ENCODE peak calls at places on chromosomes 7 and 10, in ten cellular contexts. R is ureter; V is IMR-90; M is GF-D8; D is HL-60; T is Right ventricle myocardium superior; L is effector memory CD4-positive, alpha-beta T cell; O is NCI-H2029; P is activated CD8-positive, alpha-beta memory T cell treated with anti-CD3 and anti-CD28 coated beads, Interleukin-2, amount 50 U/mL, for 4 hours; Z is hypothalamus. W is an unnamed sample.

GRCh38 chr10:110850990-110851389 is 20.7 kb upstream of the PDCD4 start:
- DNase-seq in P (peak), D (no peak), V (no peak), T (no peak), M (peak), Z (no peak), R (no peak), O (no peak), L (no peak), W (no peak)

GRCh38 chr10:131202964-131203363 is 108.6 kb downstream of the TCERG1L start:
- DNase-seq in L (no peak), O (no peak), V (no peak), D (no peak), R (no peak), Z (no peak), P (no peak), M (no peak), T (no peak), W (no peak)

GRCh38 chr10:49628599-49628998 is 14.8 kb downstream of the CHAT start:
- DNase-seq in O (no peak), P (no peak), D (no peak), V (no peak), Z (no peak), L (no peak), R (no peak), M (no peak), T (no peak), W (no peak)

GRCh38 chr7:1952169-1952760 is 280.5 kb downstream of the MAD1L1 start:
- DNase-seq in M (no peak), T (no peak), Z (no peak), P (no peak), O (no peak), D (no peak), L (no peak), V (no peak), R (no peak), W (no peak)

GRCh38 chr10:115981056-115981455 is 291.9 kb downstream of the GFRA1 start:
- DNase-seq in P (no peak), R (no peak), V (no peak), M (no peak), O (no peak), L (no peak), T (no peak), D (no peak), Z (no peak), W (no peak)

GRCh38 chr7:13933106-13933505 is 56.4 kb downstream of the ETV1 start:
- DNase-seq in L (no peak), Z (no peak), M (no peak), O (no peak), T (no peak), V (peak), D (no peak), R (no peak), P (no peak), W (no peak)

GRCh38 chr7:103833401-103833800 is 156.1 kb downstream of the RELN start:
- DNase-seq in D (no peak), L (no peak), V (no peak), M (no peak), O (no peak), R (no peak), P (no peak), T (no peak), Z (no peak), W (no peak)

GRCh38 chr7:155408657-155409586 is 49.0 kb upstream of the EN2 start:
- DNase-seq in M (no peak), L (no peak), Z (no peak), P (no peak), T (peak), R (no peak), O (no peak), V (no peak), D (no peak), W (no peak)

GRCh38 chr7:11251436-11251835 is 277.8 kb downstream of the PHF14 start:
- DNase-seq in M (no peak), O (no peak), L (no peak), V (no peak), R (no peak), D (no peak), T (no peak), P (no peak), Z (no peak), W (no peak)

GRCh38 chr10:131729938-131730660 is 170.7 kb upstream of the PPP2R2D start:
- DNase-seq in D (no peak), R (no peak), O (no peak), L (no peak), M (no peak), V (no peak), P (no peak), T (no peak), Z (no peak), W (no peak)

GRCh38 chr10:123833170-123833850 is 58.3 kb downstream of the CPXM2 start:
- DNase-seq in M (no peak), L (no peak), T (no peak), Z (no peak), R (peak), O (no peak), P (no peak), D (no peak), V (no peak), W (no peak)

GRCh38 chr10:78377362-78377761 is 343.7 kb downstream of the RPS24 start:
- DNase-seq in D (no peak), L (no peak), T (no peak), O (no peak), V (no peak), P (no peak), R (no peak), M (no peak), Z (no peak), W (no peak)

GRCh38 chr10:131736321-131736980 is 164.4 kb upstream of the PPP2R2D start:
- DNase-seq in D (no peak), M (no peak), Z (no peak), V (no peak), L (no peak), R (peak), T (no peak), P (no peak), O (no peak), W (no peak)

GRCh38 chr7:155825346-155825745 is 13.1 kb upstream of the SHH start:
- DNase-seq in D (no peak), V (no peak), T (no peak), O (no peak), Z (no peak), L (no peak), R (no peak), P (no peak), M (no peak), W (no peak)

GRCh38 chr10:70053896-70054641 is 1.4 kb downstream of the MACROH2A2 start:
- DNase-seq in P (no peak), M (no peak), Z (no peak), L (no peak), R (no peak), V (no peak), T (no peak), D (no peak), O (no peak), W (no peak)

GRCh38 chr7:151080522-151081169 is at the start of gene FASTK:
- DNase-seq in L (peak), M (peak), Z (peak), D (no peak), R (peak), T (peak), V (peak), O (peak), P (peak), W (peak)

GRCh38 chr10:121910673-121911420 is 17.0 kb downstream of the ATE1 start:
- DNase-seq in L (no peak), Z (no peak), P (no peak), V (peak), T (no peak), O (no peak), D (no peak), M (no peak), R (no peak), W (no peak)

GRCh38 chr10:55305281-55305680 is 504.2 kb upstream of the PCDH15 start:
- DNase-seq in T (no peak), L (no peak), M (no peak), P (no peak), Z (no peak), O (no peak), V (no peak), R (no peak), D (no peak), W (no peak)

GRCh38 chr10:124175701-124176100 is 82.3 kb upstream of the CHST15 start:
- DNase-seq in V (no peak), R (peak), D (no peak), O (no peak), M (no peak), Z (no peak), P (no peak), T (no peak), L (no peak), W (no peak)

GRCh38 chr10:77041636-77042258 is 595.9 kb downstream of the KCNMA1 start:
- DNase-seq in M (peak), D (no peak), Z (no peak), P (no peak), V (no peak), R (no peak), O (no peak), L (no peak), T (no peak), W (no peak)

GRCh38 chr7:2670720-2671391 is 17.1 kb upstream of the AMZ1 start:
- DNase-seq in V (peak), L (peak), Z (peak), P (peak), D (peak), T (peak), M (peak), R (peak), O (peak), W (no peak)

GRCh38 chr7:138116156-138116555 is 39.9 kb downstream of the AKR1D1 start:
- DNase-seq in R (no peak), Z (no peak), P (no peak), L (no peak), M (no peak), D (no peak), V (peak), O (no peak), T (no peak), W (no peak)

GRCh38 chr10:82683989-82684388 is 809.0 kb downstream of the NRG3 start:
- DNase-seq in Z (no peak), R (no peak), T (no peak), O (no peak), L (no peak), P (no peak), D (no peak), M (no peak), V (no peak), W (no peak)

GRCh38 chr10:80292607-80293239 is 3.3 kb upstream of the MAT1A start:
- DNase-seq in P (no peak), Z (no peak), V (no peak), T (no peak), R (no peak), O (no peak), D (no peak), L (no peak), M (no peak), W (no peak)